ENCODE peak calls at places on chromosomes 11 and 22, in ten cellular contexts. One of them, this sample, is unnamed.

GRCh38 chr11:80084614-80085013 is 643.8 kb upstream of the TENM4 start:
- DNase-seq in right lobe of liver: no peak
- DNase-seq in IMR-90: no peak
- DNase-seq in A549: no peak
- DNase-seq in transverse colon: no peak
- DNase-seq in NB4: no peak
- DNase-seq in H1: no peak
- DNase-seq in uterus: no peak
- DNase-seq in HCT116: no peak
- DNase-seq in adrenal gland: no peak
- DNase-seq in this sample: no peak

GRCh38 chr11:772429-773390 is 4.6 kb downstream of the GATD1 start:
- DNase-seq in A549: no peak
- DNase-seq in NB4: no peak
- DNase-seq in transverse colon: no peak
- DNase-seq in adrenal gland: peak; percentile 88
- DNase-seq in right lobe of liver: peak; percentile 52
- DNase-seq in uterus: peak; percentile 26
- DNase-seq in H1: no peak
- DNase-seq in IMR-90: no peak
- DNase-seq in HCT116: no peak
- DNase-seq in this sample: peak; percentile 84

GRCh38 chr11:60310407-60310998 is 16.6 kb upstream of the MS4A6E start:
- DNase-seq in adrenal gland: peak; percentile 58
- DNase-seq in right lobe of liver: no peak
- DNase-seq in uterus: no peak
- DNase-seq in HCT116: no peak
- DNase-seq in A549: no peak
- DNase-seq in IMR-90: no peak
- DNase-seq in H1: no peak
- DNase-seq in transverse colon: peak; percentile 27
- DNase-seq in NB4: peak; percentile 7
- DNase-seq in this sample: no peak

GRCh38 chr22:23302171-23303002 is 122.1 kb downstream of the BCR start:
- DNase-seq in A549: no peak
- DNase-seq in adrenal gland: no peak
- DNase-seq in H1: no peak
- DNase-seq in right lobe of liver: peak; percentile 39
- DNase-seq in transverse colon: no peak
- DNase-seq in uterus: no peak
- DNase-seq in NB4: peak; percentile 44
- DNase-seq in HCT116: no peak
- DNase-seq in IMR-90: no peak
- DNase-seq in this sample: no peak

GRCh38 chr11:72574534-72575460 is 99.4 kb downstream of the PDE2A start:
- DNase-seq in uterus: no peak
- DNase-seq in right lobe of liver: no peak
- DNase-seq in adrenal gland: peak; percentile 46
- DNase-seq in A549: no peak
- DNase-seq in NB4: no peak
- DNase-seq in IMR-90: no peak
- DNase-seq in H1: no peak
- DNase-seq in transverse colon: no peak
- DNase-seq in HCT116: no peak
- DNase-seq in this sample: no peak

GRCh38 chr11:64893194-64894069 is 15.0 kb upstream of the EHD1 start:
- DNase-seq in A549: peak; percentile 81
- DNase-seq in adrenal gland: no peak
- DNase-seq in NB4: no peak
- DNase-seq in H1: no peak
- DNase-seq in transverse colon: peak; percentile 94
- DNase-seq in IMR-90: no peak
- DNase-seq in uterus: no peak
- DNase-seq in right lobe of liver: peak; percentile 92
- DNase-seq in HCT116: no peak
- DNase-seq in this sample: no peak

GRCh38 chr11:69878144-69878883 is 59.1 kb upstream of the FGF3 start:
- DNase-seq in NB4: no peak
- DNase-seq in right lobe of liver: no peak
- DNase-seq in transverse colon: peak; percentile 3
- DNase-seq in IMR-90: no peak
- DNase-seq in H1: peak; percentile 38
- DNase-seq in uterus: peak; percentile 5
- DNase-seq in HCT116: no peak
- DNase-seq in adrenal gland: no peak
- DNase-seq in A549: no peak
- DNase-seq in this sample: peak; percentile 63

GRCh38 chr22:21972293-21972779 is 10.3 kb downstream of the TOP3B start:
- DNase-seq in uterus: no peak
- DNase-seq in NB4: peak; percentile 49
- DNase-seq in A549: peak; percentile 14
- DNase-seq in adrenal gland: no peak
- DNase-seq in right lobe of liver: no peak
- DNase-seq in H1: peak; percentile 91
- DNase-seq in HCT116: no peak
- DNase-seq in IMR-90: peak; percentile 23
- DNase-seq in transverse colon: peak; percentile 32
- DNase-seq in this sample: no peak

GRCh38 chr11:86519064-86519911 is 144.6 kb downstream of the CCDC81 start:
- DNase-seq in HCT116: no peak
- DNase-seq in right lobe of liver: no peak
- DNase-seq in adrenal gland: no peak
- DNase-seq in NB4: no peak
- DNase-seq in transverse colon: no peak
- DNase-seq in uterus: peak; percentile 26
- DNase-seq in H1: no peak
- DNase-seq in IMR-90: peak; percentile 95
- DNase-seq in A549: peak; percentile 23
- DNase-seq in this sample: no peak

GRCh38 chr22:50531546-50532352 is 1.9 kb upstream of the TYMP start:
- DNase-seq in transverse colon: peak; percentile 84
- DNase-seq in HCT116: no peak
- DNase-seq in adrenal gland: peak; percentile 84
- DNase-seq in IMR-90: peak; percentile 41
- DNase-seq in H1: peak; percentile 77
- DNase-seq in NB4: peak; percentile 77
- DNase-seq in right lobe of liver: peak; percentile 93
- DNase-seq in A549: peak; percentile 75
- DNase-seq in uterus: peak; percentile 66
- DNase-seq in this sample: peak; percentile 97

GRCh38 chr11:131423715-131424114 is 53.3 kb downstream of the NTM start:
- DNase-seq in NB4: no peak
- DNase-seq in right lobe of liver: no peak
- DNase-seq in A549: peak; percentile 63
- DNase-seq in transverse colon: no peak
- DNase-seq in IMR-90: peak; percentile 7
- DNase-seq in uterus: no peak
- DNase-seq in H1: no peak
- DNase-seq in adrenal gland: no peak
- DNase-seq in HCT116: no peak
- DNase-seq in this sample: peak; percentile 60

GRCh38 chr11:12769834-12770345 is 95.7 kb downstream of the TEAD1 start:
- DNase-seq in H1: no peak
- DNase-seq in NB4: peak; percentile 22
- DNase-seq in IMR-90: peak; percentile 75
- DNase-seq in uterus: no peak
- DNase-seq in HCT116: peak; percentile 18
- DNase-seq in adrenal gland: no peak
- DNase-seq in A549: peak; percentile 74
- DNase-seq in right lobe of liver: no peak
- DNase-seq in transverse colon: no peak
- DNase-seq in this sample: no peak

GRCh38 chr22:20979243-20979809 is 2.8 kb upstream of the LZTR1 start:
- DNase-seq in H1: peak; percentile 90
- DNase-seq in IMR-90: peak; percentile 67
- DNase-seq in transverse colon: peak; percentile 81
- DNase-seq in HCT116: no peak
- DNase-seq in adrenal gland: peak; percentile 86
- DNase-seq in NB4: no peak
- DNase-seq in A549: no peak
- DNase-seq in uterus: peak; percentile 59
- DNase-seq in right lobe of liver: peak; percentile 87
- DNase-seq in this sample: peak; percentile 92

GRCh38 chr22:47329727-47330653 is 567.5 kb downstream of the TBC1D22A start:
- DNase-seq in H1: no peak
- DNase-seq in adrenal gland: peak; percentile 43
- DNase-seq in right lobe of liver: no peak
- DNase-seq in A549: no peak
- DNase-seq in IMR-90: no peak
- DNase-seq in NB4: peak; percentile 24
- DNase-seq in HCT116: no peak
- DNase-seq in uterus: no peak
- DNase-seq in transverse colon: no peak
- DNase-seq in this sample: peak; percentile 45

GRCh38 chr11:111229604-111230003 is 15.9 kb upstream of the POU2AF2 start:
- DNase-seq in uterus: no peak
- DNase-seq in NB4: peak; percentile 51
- DNase-seq in HCT116: no peak
- DNase-seq in IMR-90: no peak
- DNase-seq in A549: no peak
- DNase-seq in H1: no peak
- DNase-seq in transverse colon: no peak
- DNase-seq in right lobe of liver: no peak
- DNase-seq in adrenal gland: no peak
- DNase-seq in this sample: no peak

DNA sequence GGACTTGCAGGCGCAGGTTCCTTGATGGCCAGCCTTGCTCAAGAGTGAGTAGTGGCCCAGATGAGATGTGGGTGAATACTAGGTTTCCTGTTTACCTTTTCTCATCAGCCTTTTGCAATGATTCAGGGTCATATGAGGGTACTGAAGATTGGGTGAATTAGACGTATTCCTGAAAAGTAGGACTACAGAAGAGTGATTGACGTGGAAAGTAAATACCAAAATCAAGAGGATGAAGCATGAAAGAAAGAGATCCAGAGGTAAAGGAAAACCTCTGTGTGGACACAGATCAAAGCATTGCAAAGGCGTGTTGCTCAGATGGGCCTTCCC is 59.9 kb downstream of the CYB5R2 start:
- DNase-seq in HCT116: no peak
- DNase-seq in A549: no peak
- DNase-seq in H1: no peak
- DNase-seq in IMR-90: no peak
- DNase-seq in right lobe of liver: no peak
- DNase-seq in NB4: no peak
- DNase-seq in uterus: no peak
- DNase-seq in transverse colon: no peak
- DNase-seq in adrenal gland: no peak
- DNase-seq in this sample: no peak
- TF ChIP-seq CTCF in HCT116: no peak
- TF ChIP-seq CTCF in A549: no peak
- TF ChIP-seq CTCF in H1: no peak
- TF ChIP-seq CTCF in IMR-90: no peak
- TF ChIP-seq CTCF in right lobe of liver: no peak
- TF ChIP-seq CTCF in NB4: no peak
- TF ChIP-seq CTCF in uterus: no peak
- TF ChIP-seq CTCF in transverse colon: no peak
- TF ChIP-seq CTCF in adrenal gland: no peak
- TF ChIP-seq CTCF in this sample: no peak

DNA sequence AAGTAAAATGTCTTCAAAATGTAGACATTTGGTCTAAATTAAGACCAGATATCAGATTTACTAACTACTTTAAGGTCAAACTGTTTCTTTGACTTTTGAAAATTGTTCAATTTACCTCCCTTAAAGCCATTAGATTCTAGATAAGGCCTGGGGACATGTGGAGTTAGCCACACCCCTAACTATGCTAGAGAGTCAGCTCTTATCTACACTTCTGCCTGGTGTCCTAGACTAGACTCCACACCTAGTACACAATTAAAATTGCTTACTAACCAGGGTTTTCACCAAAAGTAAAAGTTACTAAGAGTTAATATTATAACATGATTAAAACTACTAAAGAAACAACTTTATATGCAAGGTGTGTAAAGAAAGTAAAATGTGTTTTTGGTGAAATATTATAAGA is 43.6 kb upstream of the DBX1 start:
- DNase-seq in adrenal gland: no peak
- DNase-seq in uterus: no peak
- DNase-seq in HCT116: no peak
- DNase-seq in right lobe of liver: no peak
- DNase-seq in transverse colon: no peak
- DNase-seq in NB4: no peak
- DNase-seq in IMR-90: no peak
- DNase-seq in H1: no peak
- DNase-seq in A549: no peak
- DNase-seq in this sample: no peak
- H3K4me3 ChIP-seq in adrenal gland: no peak overlapping the region
- H3K4me3 ChIP-seq in uterus: no peak overlapping the region
- H3K4me3 ChIP-seq in HCT116: no peak overlapping the region
- H3K4me3 ChIP-seq in right lobe of liver: no peak overlapping the region
- H3K4me3 ChIP-seq in transverse colon: no peak overlapping the region
- H3K4me3 ChIP-seq in NB4: no peak overlapping the region
- H3K4me3 ChIP-seq in IMR-90: no peak overlapping the region
- H3K4me3 ChIP-seq in H1: no peak overlapping the region
- H3K4me3 ChIP-seq in A549: no peak overlapping the region
- H3K4me3 ChIP-seq in this sample: no peak overlapping the region

GRCh38 chr11:19712281-19713220 is at the start of gene NAV2:
- DNase-seq in H1: peak; percentile 92
- DNase-seq in A549: peak; percentile 91
- DNase-seq in HCT116: peak; percentile 66
- DNase-seq in uterus: peak; percentile 89
- DNase-seq in right lobe of liver: peak; percentile 96
- DNase-seq in NB4: peak; percentile 92
- DNase-seq in adrenal gland: peak; percentile 97
- DNase-seq in IMR-90: peak; percentile 91
- DNase-seq in transverse colon: peak; percentile 91
- DNase-seq in this sample: peak; percentile 99
- TF ChIP-seq POLR2A in H1: peak; percentile 46
- TF ChIP-seq POLR2A in A549: peak; percentile 91
- TF ChIP-seq POLR2A in HCT116: peak; percentile 86
- TF ChIP-seq POLR2A in uterus: peak; percentile 96
- TF ChIP-seq POLR2A in right lobe of liver: peak; percentile 99
- TF ChIP-seq POLR2A in NB4: peak; percentile 19
- TF ChIP-seq POLR2A in adrenal gland: peak; percentile 69
- TF ChIP-seq POLR2A in IMR-90: peak; percentile 95
- TF ChIP-seq POLR2A in transverse colon: peak; percentile 69
- TF ChIP-seq POLR2A in this sample: peak; percentile 56

DNA sequence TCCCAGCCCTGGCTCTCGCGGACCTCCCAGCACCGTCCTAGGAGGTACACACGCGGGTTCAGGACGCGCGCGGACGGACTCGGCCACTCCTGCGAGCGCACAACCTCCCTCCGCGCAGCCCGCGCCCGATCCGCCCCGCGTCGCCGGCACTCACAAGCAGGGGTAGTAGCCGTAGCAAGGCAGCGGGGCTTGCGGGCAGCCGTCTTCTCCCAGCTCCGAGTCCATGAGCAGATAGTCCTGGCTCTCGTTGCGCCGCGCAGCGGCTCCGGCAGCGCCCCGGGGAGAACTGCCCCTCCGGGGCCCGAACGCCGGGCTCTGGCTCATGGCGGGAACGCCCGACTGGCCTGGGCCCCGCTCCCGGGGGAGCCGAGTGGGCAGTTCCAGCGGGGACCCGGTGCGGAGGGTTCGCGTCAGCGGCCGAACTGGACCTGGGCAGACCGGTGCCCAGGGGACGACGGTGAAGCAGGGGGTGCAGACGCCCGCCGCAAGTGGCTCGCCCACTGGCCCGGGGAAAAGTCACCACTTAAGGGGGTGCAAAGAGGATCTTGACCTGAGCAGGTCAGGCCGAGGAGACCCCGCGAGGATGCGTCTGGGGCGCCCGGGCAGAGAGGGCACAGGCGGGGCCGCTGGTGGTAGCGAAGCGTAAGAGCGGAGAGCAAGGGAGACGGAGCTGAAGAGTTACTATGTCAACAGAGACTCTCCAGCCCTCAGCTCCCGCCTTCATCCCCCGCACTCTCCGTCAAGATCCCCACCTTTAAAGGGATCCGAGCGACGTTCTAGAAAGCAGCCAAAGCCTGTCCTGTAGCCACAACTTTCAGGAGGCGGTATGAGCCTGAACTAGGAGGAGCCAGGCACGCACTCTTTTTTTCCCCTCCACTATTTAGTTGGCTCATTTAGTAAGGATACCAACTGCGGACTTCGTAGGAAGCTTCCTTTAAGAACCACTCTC is at the start of gene TRPC6:
- DNase-seq in uterus: peak; percentile 33
- DNase-seq in A549: peak; percentile 43
- DNase-seq in NB4: no peak
- DNase-seq in adrenal gland: no peak
- DNase-seq in H1: peak; percentile 80
- DNase-seq in right lobe of liver: no peak
- DNase-seq in IMR-90: peak; percentile 47
- DNase-seq in HCT116: no peak
- DNase-seq in transverse colon: peak; percentile 11
- DNase-seq in this sample: no peak
- TF ChIP-seq CTCF in uterus: no peak
- TF ChIP-seq CTCF in A549: no peak
- TF ChIP-seq CTCF in NB4: no peak
- TF ChIP-seq CTCF in adrenal gland: no peak
- TF ChIP-seq CTCF in H1: no peak
- TF ChIP-seq CTCF in right lobe of liver: no peak
- TF ChIP-seq CTCF in IMR-90: no peak
- TF ChIP-seq CTCF in HCT116: no peak
- TF ChIP-seq CTCF in transverse colon: no peak
- TF ChIP-seq CTCF in this sample: no peak

This sample was measured in lower leg skin.